ENCODE peak calls at places on chromosome 18, in six cellular contexts. T is NB4, J is HepG2, X is endothelial cell of umbilical vein, I is HCT116, S is K562. C is an unnamed sample.

GRCh38 chr18:36993068-36993467 is 164.1 kb downstream of the KIAA1328 start:
- DNase-seq in X (peak; percentile 21), T (no peak), S (no peak), J (no peak), I (no peak), C (no peak)

GRCh38 chr18:38539871-38540270 is 974.3 kb upstream of the CELF4 start:
- DNase-seq in J (no peak), T (no peak), X (no peak), S (no peak), I (no peak), C (no peak)

GRCh38 chr18:34991152-34991551 is 50.1 kb upstream of the MAPRE2 start:
- DNase-seq in T (no peak), J (no peak), S (no peak), X (no peak), I (no peak), C (no peak)

GRCh38 chr18:26646897-26647296 is 98.5 kb upstream of the KCTD1 start:
- DNase-seq in J (no peak), I (no peak), S (no peak), X (no peak), T (no peak), C (no peak)

GRCh38 chr18:21682276-21683051 is 22.1 kb downstream of the ABHD3 start:
- DNase-seq in T (peak; percentile 83), J (no peak), X (peak; percentile 74), S (no peak), I (no peak), C (no peak)

GRCh38 chr18:77119101-77119850 is 13.3 kb downstream of the MBP start:
- DNase-seq in J (no peak), X (no peak), S (no peak), I (no peak), T (no peak), C (no peak)

GRCh38 chr18:1102848-1103247 is 198.2 kb downstream of the ADCYAP1 start:
- DNase-seq in S (no peak), X (no peak), I (no peak), J (no peak), T (no peak), C (no peak)

GRCh38 chr18:60040966-60041365 is 141.2 kb downstream of the PMAIP1 start:
- DNase-seq in T (no peak), I (no peak), J (no peak), S (no peak), X (no peak), C (no peak)

GRCh38 chr18:62525611-62526010 is 2.8 kb downstream of the ZCCHC2 start:
- DNase-seq in S (no peak), T (no peak), I (no peak), J (no peak), X (no peak), C (no peak)

GRCh38 chr18:8977166-8977565 is 125.3 kb upstream of the NDUFV2 start:
- DNase-seq in T (no peak), J (no peak), X (no peak), I (no peak), S (no peak), C (no peak)

GRCh38 chr18:55587341-55588000 is 521 bp downstream of the TCF4 start:
- DNase-seq in J (no peak), X (peak; percentile 63), T (peak; percentile 12), S (peak; percentile 44), I (no peak), C (no peak)

GRCh38 chr18:5419601-5420000 is 124.1 kb upstream of the ZBTB14 start:
- DNase-seq in X (no peak), I (no peak), T (no peak), J (no peak), S (no peak), C (no peak)

GRCh38 chr18:58580623-58581022 is 48.3 kb downstream of the ALPK2 start:
- DNase-seq in X (no peak), J (no peak), T (no peak), I (no peak), S (no peak), C (peak; percentile 73)

GRCh38 chr18:26993568-26993967 is 128.1 kb upstream of the AQP4 start:
- DNase-seq in S (no peak), J (no peak), T (no peak), I (no peak), X (no peak), C (no peak)

GRCh38 chr18:57621252-57621607 is 406 bp downstream of the NARS1 start:
- DNase-seq in X (peak; percentile 31), J (no peak), T (no peak), I (no peak), S (peak; percentile 27), C (no peak)

GRCh38 chr18:39761273-39761672 is 2193.8 kb upstream of the PIK3C3 start:
- DNase-seq in I (no peak), S (no peak), T (no peak), J (no peak), X (no peak), C (no peak)

GRCh38 chr18:70256994-70257393 is 31.9 kb upstream of the SOCS6 start:
- DNase-seq in T (no peak), J (no peak), S (no peak), X (no peak), I (no peak), C (no peak)

GRCh38 chr18:8426401-8426800 is 182.8 kb upstream of the RAB12 start:
- DNase-seq in X (no peak), T (peak; percentile 40), I (peak; percentile 16), J (peak; percentile 24), S (peak; percentile 43), C (peak; percentile 12)

GRCh38 chr18:23958036-23958435 is 56.5 kb upstream of the TTC39C start:
- DNase-seq in I (no peak), X (no peak), S (no peak), T (no peak), J (no peak), C (no peak)

GRCh38 chr18:30562231-30562630 is 480.3 kb downstream of the DSC3 start:
- DNase-seq in I (no peak), J (no peak), T (no peak), S (no peak), X (no peak), C (no peak)

GRCh38 chr18:54086046-54086802 is 138.2 kb downstream of the MBD2 start:
- DNase-seq in I (no peak), T (peak; percentile 85), J (no peak), X (no peak), S (no peak), C (no peak)

GRCh38 chr18:48104703-48105102 is 174.2 kb upstream of the SMAD2 start:
- DNase-seq in I (no peak), S (no peak), T (no peak), X (no peak), J (no peak), C (no peak)

GRCh38 chr18:48108136-48108535 is 177.7 kb upstream of the SMAD2 start:
- DNase-seq in I (no peak), T (peak; percentile 83), S (no peak), J (no peak), X (no peak), C (no peak)

GRCh38 chr18:48106976-48107781 is 176.7 kb upstream of the SMAD2 start:
- DNase-seq in I (no peak), X (no peak), T (no peak), J (no peak), S (no peak), C (no peak)

GRCh38 chr18:48105317-48105716 is 174.9 kb upstream of the SMAD2 start:
- DNase-seq in T (no peak), S (no peak), X (no peak), J (no peak), I (no peak), C (no peak)

DNA sequence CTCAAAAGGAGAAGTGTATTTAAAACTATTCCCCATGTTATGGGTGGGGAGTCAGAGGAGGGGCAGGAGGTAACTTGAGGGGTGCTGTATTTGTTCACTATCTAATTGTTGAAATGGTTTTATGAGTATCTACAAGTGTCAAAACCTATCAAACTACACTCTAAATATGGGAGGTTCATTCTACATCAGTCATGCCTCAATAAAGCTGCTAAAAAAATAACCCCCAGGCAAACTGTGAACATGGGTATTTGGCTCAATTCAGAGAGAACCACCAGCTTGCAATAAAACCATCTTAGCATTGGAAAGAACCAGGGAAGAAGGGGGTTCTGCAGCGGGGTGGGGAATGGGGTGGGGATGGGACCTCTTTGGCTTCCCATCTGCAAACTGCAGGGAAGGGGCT is 176.0 kb upstream of the SMAD2 start:
- DNase-seq in T (no peak), I (no peak), X (no peak), S (no peak), J (no peak), C (no peak)
- TF ChIP-seq MAX in T (no peak), I (no peak), X (no peak), S (no peak), J (no peak), C (no peak)

GRCh38 chr18:11880586-11881304 is 27.4 kb downstream of the MPPE1 start:
- DNase-seq in T (no peak), S (peak; percentile 79), X (no peak), J (no peak), I (no peak), C (no peak)
- TF ChIP-seq MAX in T (no peak), S (no peak), X (no peak), J (no peak), I (no peak), C (no peak)

DNA sequence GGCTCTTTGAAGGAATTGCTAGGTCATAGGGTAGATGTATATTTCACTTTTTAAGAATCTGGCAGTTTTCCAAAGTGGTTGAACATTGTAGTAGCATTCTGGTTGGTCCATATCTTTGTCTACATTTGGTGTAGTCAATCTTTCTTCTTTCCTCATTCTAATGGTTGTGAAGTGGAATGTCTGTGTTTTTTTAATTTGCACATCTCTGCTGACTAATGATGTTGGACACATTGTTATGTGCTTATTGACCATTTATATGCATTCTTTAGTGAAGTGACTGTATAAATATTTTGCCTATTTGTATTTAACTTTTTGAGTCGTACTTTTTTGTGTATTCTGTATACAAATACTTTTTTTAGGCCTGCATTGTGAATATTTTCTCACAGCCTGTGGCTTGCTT is 5.5 kb upstream of the SERPINB11 start:
- DNase-seq in S (no peak), I (no peak), J (no peak), T (no peak), X (no peak), C (no peak)
- TF ChIP-seq MAX in S (no peak), I (no peak), J (no peak), T (no peak), X (no peak), C (no peak)

GRCh38 chr18:65994294-65994693 is 243.5 kb downstream of the CDH7 start:
- DNase-seq in S (no peak), X (no peak), I (no peak), T (no peak), J (no peak), C (no peak)
- TF ChIP-seq MAX in S (no peak), X (no peak), I (no peak), T (no peak), J (no peak), C (no peak)

DNA sequence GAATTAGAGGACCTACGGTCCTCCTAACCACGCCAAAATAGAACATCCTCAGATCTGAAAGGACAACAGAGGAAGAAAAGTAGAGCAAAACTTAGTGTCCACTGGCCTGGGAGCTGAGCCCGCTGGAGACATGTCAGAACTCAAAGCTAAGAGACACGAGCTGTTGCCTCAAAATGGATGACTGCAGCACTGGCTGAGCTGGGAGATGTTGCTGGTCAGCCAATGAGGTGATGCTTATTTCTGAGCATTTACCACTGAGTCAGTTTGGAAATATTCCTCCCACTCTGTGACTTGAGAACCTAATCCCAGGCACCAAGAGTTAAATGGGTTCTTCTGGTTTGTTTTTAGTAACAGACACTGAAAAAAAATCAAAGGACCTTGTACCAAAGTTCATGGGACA is 32.6 kb downstream of the FBXO15 start:
- DNase-seq in X (no peak), T (no peak), S (no peak), I (no peak), J (no peak), C (no peak)
- TF ChIP-seq MAX in X (no peak), T (no peak), S (no peak), I (no peak), J (no peak), C (no peak)